ENCODE peak calls at places on chromosomes 6 and 20, in nine cellular contexts. One of them, this sample, is unnamed. For H3K4me1, the result is how much of the 10 kb centered on the place peaks cover.

GRCh38 chr20:56945057-56945456 is 316.0 kb downstream of the TFAP2C start:
- DNase-seq in spleen: no peak
- DNase-seq in SK-N-SH: no peak
- DNase-seq in GM23338: no peak
- DNase-seq in sigmoid colon: peak
- DNase-seq in Panc1: no peak
- DNase-seq in stomach: no peak
- DNase-seq in upper lobe of left lung: no peak
- DNase-seq in vagina: no peak
- DNase-seq in this sample: no peak

GRCh38 chr6:2855061-2855519 is 13.4 kb upstream of the SERPINB1 start:
- DNase-seq in sigmoid colon: no peak
- DNase-seq in upper lobe of left lung: no peak
- DNase-seq in spleen: no peak
- DNase-seq in SK-N-SH: no peak
- DNase-seq in vagina: no peak
- DNase-seq in GM23338: no peak
- DNase-seq in Panc1: no peak
- DNase-seq in stomach: no peak
- DNase-seq in this sample: no peak

GRCh38 chr6:78995346-78995745 is 82.7 kb downstream of the PHIP start:
- DNase-seq in vagina: no peak
- DNase-seq in SK-N-SH: no peak
- DNase-seq in stomach: no peak
- DNase-seq in sigmoid colon: no peak
- DNase-seq in GM23338: no peak
- DNase-seq in spleen: no peak
- DNase-seq in upper lobe of left lung: no peak
- DNase-seq in Panc1: no peak
- DNase-seq in this sample: no peak

GRCh38 chr20:57627972-57628650 is 7.9 kb upstream of the ZBP1 start:
- DNase-seq in vagina: peak
- DNase-seq in GM23338: no peak
- DNase-seq in stomach: no peak
- DNase-seq in SK-N-SH: no peak
- DNase-seq in sigmoid colon: no peak
- DNase-seq in upper lobe of left lung: peak
- DNase-seq in Panc1: no peak
- DNase-seq in spleen: peak
- DNase-seq in this sample: peak

GRCh38 chr6:44668391-44668930 is 281.0 kb downstream of the CDC5L start:
- DNase-seq in SK-N-SH: no peak
- DNase-seq in GM23338: no peak
- DNase-seq in spleen: no peak
- DNase-seq in upper lobe of left lung: no peak
- DNase-seq in stomach: no peak
- DNase-seq in Panc1: no peak
- DNase-seq in sigmoid colon: no peak
- DNase-seq in vagina: no peak
- DNase-seq in this sample: no peak

GRCh38 chr6:123415844-123416468 is 220.8 kb downstream of the TRDN start:
- DNase-seq in vagina: no peak
- DNase-seq in SK-N-SH: peak
- DNase-seq in GM23338: peak
- DNase-seq in upper lobe of left lung: peak
- DNase-seq in stomach: peak
- DNase-seq in sigmoid colon: no peak
- DNase-seq in spleen: no peak
- DNase-seq in Panc1: peak
- DNase-seq in this sample: peak

GRCh38 chr6:134678436-134678889 is 271.4 kb downstream of the ALDH8A1 start:
- DNase-seq in upper lobe of left lung: no peak
- DNase-seq in spleen: no peak
- DNase-seq in SK-N-SH: no peak
- DNase-seq in sigmoid colon: no peak
- DNase-seq in GM23338: no peak
- DNase-seq in Panc1: no peak
- DNase-seq in vagina: no peak
- DNase-seq in stomach: peak
- DNase-seq in this sample: peak

GRCh38 chr6:170439366-170440351 is 113.4 kb downstream of the PSMB1 start:
- DNase-seq in SK-N-SH: peak
- DNase-seq in vagina: no peak
- DNase-seq in stomach: peak
- DNase-seq in upper lobe of left lung: no peak
- DNase-seq in spleen: peak
- DNase-seq in GM23338: no peak
- DNase-seq in sigmoid colon: peak
- DNase-seq in Panc1: no peak
- DNase-seq in this sample: no peak

GRCh38 chr6:53359088-53359842 is 10.5 kb upstream of the ELOVL5 start:
- DNase-seq in stomach: peak
- DNase-seq in GM23338: peak
- DNase-seq in spleen: peak
- DNase-seq in sigmoid colon: peak
- DNase-seq in vagina: peak
- DNase-seq in SK-N-SH: peak
- DNase-seq in upper lobe of left lung: peak
- DNase-seq in Panc1: peak
- DNase-seq in this sample: peak

GRCh38 chr20:38961530-38962043 is 557 bp upstream of the DHX35 start:
- DNase-seq in SK-N-SH: no peak
- DNase-seq in sigmoid colon: no peak
- DNase-seq in Panc1: no peak
- DNase-seq in GM23338: peak
- DNase-seq in stomach: no peak
- DNase-seq in upper lobe of left lung: no peak
- DNase-seq in spleen: no peak
- DNase-seq in vagina: no peak
- DNase-seq in this sample: no peak

GRCh38 chr6:87407531-87407895 is 259 bp upstream of the CFAP206 start:
- DNase-seq in sigmoid colon: peak
- DNase-seq in stomach: no peak
- DNase-seq in SK-N-SH: no peak
- DNase-seq in spleen: no peak
- DNase-seq in GM23338: peak
- DNase-seq in Panc1: peak
- DNase-seq in vagina: no peak
- DNase-seq in upper lobe of left lung: peak
- DNase-seq in this sample: no peak

GRCh38 chr6:25359191-25359861 is 80.2 kb downstream of the CARMIL1 start:
- DNase-seq in GM23338: peak
- DNase-seq in Panc1: no peak
- DNase-seq in upper lobe of left lung: no peak
- DNase-seq in spleen: no peak
- DNase-seq in SK-N-SH: no peak
- DNase-seq in sigmoid colon: peak
- DNase-seq in vagina: no peak
- DNase-seq in stomach: no peak
- DNase-seq in this sample: no peak

GRCh38 chr6:100203391-100203790 is 209.4 kb upstream of the MCHR2 start:
- DNase-seq in GM23338: no peak
- DNase-seq in SK-N-SH: no peak
- DNase-seq in upper lobe of left lung: no peak
- DNase-seq in spleen: no peak
- DNase-seq in Panc1: no peak
- DNase-seq in vagina: no peak
- DNase-seq in sigmoid colon: no peak
- DNase-seq in stomach: no peak
- DNase-seq in this sample: no peak

DNA sequence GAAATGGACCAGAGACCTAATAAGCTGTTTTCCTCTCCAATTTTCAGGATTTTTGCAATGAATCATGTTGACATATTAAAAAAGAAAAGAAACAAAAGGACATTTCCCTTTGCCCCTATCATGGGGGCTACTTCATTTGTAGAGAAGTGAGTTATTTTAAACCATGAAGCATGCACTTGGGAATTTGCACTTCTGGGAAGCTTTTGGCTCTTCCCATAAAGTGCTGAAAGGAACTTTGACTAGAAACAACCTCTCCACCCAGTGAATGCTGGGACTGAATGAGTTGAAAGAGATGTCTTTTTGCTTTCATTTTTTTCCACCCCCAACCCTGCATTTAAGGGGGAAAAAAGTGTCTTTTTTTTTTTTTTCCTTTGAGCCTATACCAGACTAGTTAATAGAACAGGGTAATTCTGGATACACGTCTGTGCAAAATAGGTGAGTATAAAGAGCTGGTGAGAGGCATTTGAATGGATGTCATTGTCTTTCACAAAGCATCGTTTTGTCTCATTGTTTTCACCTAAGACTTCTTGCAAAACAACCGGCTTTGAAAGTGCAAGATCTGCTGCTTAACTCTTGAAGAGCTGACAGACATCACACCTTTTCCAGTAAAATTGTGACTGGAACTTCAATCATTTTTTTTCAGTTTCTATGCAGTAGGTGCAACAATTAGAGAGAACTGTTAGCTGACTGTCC is 138.7 kb upstream of the BACH2 start:
- DNase-seq in stomach: no peak
- DNase-seq in vagina: no peak
- DNase-seq in Panc1: no peak
- DNase-seq in GM23338: peak
- DNase-seq in SK-N-SH: no peak
- DNase-seq in spleen: no peak
- DNase-seq in sigmoid colon: no peak
- DNase-seq in upper lobe of left lung: no peak
- DNase-seq in this sample: no peak
- TF ChIP-seq POLR2AphosphoS5 in stomach: no peak
- TF ChIP-seq POLR2AphosphoS5 in vagina: no peak
- TF ChIP-seq POLR2AphosphoS5 in Panc1: no peak
- TF ChIP-seq POLR2AphosphoS5 in GM23338: no peak
- TF ChIP-seq POLR2AphosphoS5 in SK-N-SH: no peak
- TF ChIP-seq POLR2AphosphoS5 in spleen: no peak
- TF ChIP-seq POLR2AphosphoS5 in sigmoid colon: no peak
- TF ChIP-seq POLR2AphosphoS5 in upper lobe of left lung: no peak
- TF ChIP-seq POLR2AphosphoS5 in this sample: no peak

DNA sequence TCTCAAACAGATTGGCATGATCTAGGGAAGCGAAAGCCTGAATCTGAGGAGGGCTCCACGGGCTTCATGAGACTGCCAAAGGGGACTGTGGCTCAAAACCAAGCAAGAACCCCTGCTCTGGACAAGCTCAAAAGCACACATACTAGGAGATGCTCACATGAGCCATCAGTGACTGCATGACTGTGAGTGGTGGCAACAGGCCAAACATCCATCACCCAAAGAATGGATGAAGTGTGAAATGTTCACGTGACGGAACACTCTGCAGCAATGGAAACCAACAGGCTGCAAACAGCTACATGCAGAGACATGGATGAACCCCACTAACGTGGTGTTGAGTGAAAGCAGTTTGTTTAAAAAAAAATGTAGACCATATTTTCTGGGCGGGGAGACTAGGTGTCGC is 136.3 kb downstream of the PREX1 start:
- DNase-seq in Panc1: no peak
- DNase-seq in SK-N-SH: no peak
- DNase-seq in spleen: peak
- DNase-seq in stomach: no peak
- DNase-seq in sigmoid colon: no peak
- DNase-seq in GM23338: no peak
- DNase-seq in vagina: no peak
- DNase-seq in upper lobe of left lung: no peak
- DNase-seq in this sample: no peak
- H3K4me1 ChIP-seq in Panc1: under half
- H3K4me1 ChIP-seq in SK-N-SH: under half
- H3K4me1 ChIP-seq in spleen: under half
- H3K4me1 ChIP-seq in stomach: under half
- H3K4me1 ChIP-seq in sigmoid colon: under half
- H3K4me1 ChIP-seq in GM23338: under half
- H3K4me1 ChIP-seq in vagina: under half
- H3K4me1 ChIP-seq in upper lobe of left lung: under half
- H3K4me1 ChIP-seq in this sample: under half

DNA sequence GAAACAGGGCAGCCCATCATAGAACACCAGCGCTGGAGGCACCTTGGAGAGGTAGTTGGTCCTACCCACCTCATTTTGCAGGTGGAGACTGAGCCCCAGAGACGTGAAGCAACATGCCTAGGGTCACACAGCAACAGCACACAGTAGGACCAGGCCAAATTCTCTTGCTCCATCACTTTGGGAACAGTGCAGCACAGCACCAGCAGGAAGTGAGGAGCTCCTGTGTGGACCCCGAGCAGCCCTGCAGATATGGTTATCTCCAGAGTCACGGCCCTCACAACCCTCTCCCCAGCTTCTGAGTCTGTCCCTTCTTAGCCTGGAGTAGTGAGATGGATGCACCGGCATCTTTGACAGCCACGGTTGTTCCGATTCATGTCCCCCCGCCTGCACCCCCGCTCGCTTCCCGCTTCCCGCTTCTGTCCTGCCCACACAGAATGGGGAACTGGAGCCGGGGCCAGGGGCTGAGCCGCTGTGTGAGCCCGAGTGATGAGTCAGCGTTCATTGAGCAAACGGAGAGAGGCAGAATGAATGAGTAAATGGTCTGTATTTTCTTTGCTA is 72.6 kb upstream of the DUSP22 start:
- DNase-seq in spleen: peak
- DNase-seq in upper lobe of left lung: peak
- DNase-seq in Panc1: no peak
- DNase-seq in SK-N-SH: no peak
- DNase-seq in sigmoid colon: peak
- DNase-seq in vagina: no peak
- DNase-seq in GM23338: peak
- DNase-seq in stomach: peak
- DNase-seq in this sample: peak
- TF ChIP-seq POLR2AphosphoS5 in spleen: peak
- TF ChIP-seq POLR2AphosphoS5 in upper lobe of left lung: no peak
- TF ChIP-seq POLR2AphosphoS5 in Panc1: no peak
- TF ChIP-seq POLR2AphosphoS5 in SK-N-SH: no peak
- TF ChIP-seq POLR2AphosphoS5 in sigmoid colon: no peak
- TF ChIP-seq POLR2AphosphoS5 in vagina: no peak
- TF ChIP-seq POLR2AphosphoS5 in GM23338: no peak
- TF ChIP-seq POLR2AphosphoS5 in stomach: no peak
- TF ChIP-seq POLR2AphosphoS5 in this sample: no peak

GRCh38 chr20:32527052-32527446 is 58.1 kb downstream of the NOL4L start:
- DNase-seq in stomach: no peak
- DNase-seq in spleen: no peak
- DNase-seq in GM23338: no peak
- DNase-seq in Panc1: no peak
- DNase-seq in vagina: no peak
- DNase-seq in sigmoid colon: no peak
- DNase-seq in upper lobe of left lung: no peak
- DNase-seq in SK-N-SH: no peak
- DNase-seq in this sample: no peak

GRCh38 chr20:32528291-32528891 is 56.7 kb downstream of the NOL4L start:
- DNase-seq in SK-N-SH: peak
- DNase-seq in stomach: peak
- DNase-seq in Panc1: no peak
- DNase-seq in spleen: peak
- DNase-seq in upper lobe of left lung: no peak
- DNase-seq in GM23338: no peak
- DNase-seq in vagina: no peak
- DNase-seq in sigmoid colon: no peak
- DNase-seq in this sample: no peak

GRCh38 chr20:32527447-32528055 is 57.6 kb downstream of the NOL4L start:
- DNase-seq in vagina: no peak
- DNase-seq in stomach: no peak
- DNase-seq in GM23338: no peak
- DNase-seq in Panc1: no peak
- DNase-seq in spleen: no peak
- DNase-seq in sigmoid colon: no peak
- DNase-seq in upper lobe of left lung: no peak
- DNase-seq in SK-N-SH: peak
- DNase-seq in this sample: no peak

GRCh38 chr20:32526561-32526960 is 58.6 kb downstream of the NOL4L start:
- DNase-seq in SK-N-SH: no peak
- DNase-seq in stomach: no peak
- DNase-seq in upper lobe of left lung: no peak
- DNase-seq in spleen: peak
- DNase-seq in GM23338: no peak
- DNase-seq in Panc1: no peak
- DNase-seq in vagina: no peak
- DNase-seq in sigmoid colon: no peak
- DNase-seq in this sample: no peak

GRCh38 chr20:32528905-32529670 is 56.0 kb downstream of the NOL4L start:
- DNase-seq in sigmoid colon: no peak
- DNase-seq in Panc1: no peak
- DNase-seq in spleen: peak
- DNase-seq in stomach: no peak
- DNase-seq in upper lobe of left lung: no peak
- DNase-seq in SK-N-SH: peak
- DNase-seq in GM23338: no peak
- DNase-seq in vagina: no peak
- DNase-seq in this sample: no peak
- H3K4me1 ChIP-seq in sigmoid colon: under half
- H3K4me1 ChIP-seq in Panc1: under half
- H3K4me1 ChIP-seq in spleen: under half
- H3K4me1 ChIP-seq in stomach: under half
- H3K4me1 ChIP-seq in upper lobe of left lung: under half
- H3K4me1 ChIP-seq in SK-N-SH: half or more
- H3K4me1 ChIP-seq in GM23338: under half
- H3K4me1 ChIP-seq in vagina: under half
- H3K4me1 ChIP-seq in this sample: under half